ENCODE peak calls at places on chromosomes 13 and 19, in nine cellular contexts. A is MM.1S, D is ascending aorta, E is neural crest cell, M is A549, P is cardiac muscle cell, U is body of pancreas, C is NB4, F is heart left ventricle. N is an unnamed sample.

GRCh38 chr13:113724780-113725315 is 34.2 kb upstream of the TMEM255B start:
- DNase-seq in E (peak), M (peak), F (peak), U (peak), C (peak), P (peak), D (peak), A (peak), N (peak)

GRCh38 chr13:49652691-49653305 is 24.5 kb downstream of the ARL11 start:
- DNase-seq in U (peak), M (peak), P (peak), A (no peak), C (peak), F (no peak), E (peak), D (no peak), N (peak)

GRCh38 chr13:51218691-51219090 is 3.5 kb upstream of the FAM124A start:
- DNase-seq in D (no peak), A (no peak), M (no peak), P (no peak), F (no peak), U (no peak), C (no peak), E (no peak), N (no peak)

GRCh38 chr19:18251587-18252369 is 22.5 kb downstream of the IQCN start:
- DNase-seq in F (no peak), M (peak), U (peak), P (peak), C (peak), D (no peak), E (peak), A (peak), N (peak)

GRCh38 chr13:32783067-32783466 is 196.8 kb downstream of the PDS5B start:
- DNase-seq in A (no peak), D (no peak), M (no peak), P (peak), F (no peak), E (no peak), C (peak), U (no peak), N (no peak)

GRCh38 chr19:18975011-18975410 is 34.0 kb upstream of the HOMER3 start:
- DNase-seq in D (no peak), F (no peak), E (no peak), C (peak), A (no peak), P (no peak), M (no peak), U (no peak), N (no peak)

GRCh38 chr13:48000559-48001126 is 430 bp downstream of the SUCLA2 start:
- DNase-seq in A (peak), P (no peak), D (no peak), U (peak), E (no peak), C (no peak), M (peak), F (no peak), N (peak)

GRCh38 chr13:103388839-103389238 is 322.6 kb upstream of the SLC10A2 start:
- DNase-seq in C (no peak), U (no peak), P (no peak), A (no peak), D (no peak), E (no peak), M (no peak), F (no peak), N (no peak)

GRCh38 chr19:35346193-35347052 is 1.3 kb upstream of the FFAR1 start:
- DNase-seq in U (peak), F (peak), D (no peak), A (no peak), E (no peak), P (no peak), M (no peak), C (no peak), N (no peak)

GRCh38 chr19:14433454-14434156 is 499 bp downstream of the PKN1 start:
- DNase-seq in A (peak), U (peak), E (no peak), M (no peak), C (no peak), F (peak), D (no peak), P (no peak), N (peak)
- TF ChIP-seq CTCF in A (no peak), U (no peak), E (peak), M (no peak), C (no peak), F (no peak), D (no peak), P (no peak), N (no peak)

DNA sequence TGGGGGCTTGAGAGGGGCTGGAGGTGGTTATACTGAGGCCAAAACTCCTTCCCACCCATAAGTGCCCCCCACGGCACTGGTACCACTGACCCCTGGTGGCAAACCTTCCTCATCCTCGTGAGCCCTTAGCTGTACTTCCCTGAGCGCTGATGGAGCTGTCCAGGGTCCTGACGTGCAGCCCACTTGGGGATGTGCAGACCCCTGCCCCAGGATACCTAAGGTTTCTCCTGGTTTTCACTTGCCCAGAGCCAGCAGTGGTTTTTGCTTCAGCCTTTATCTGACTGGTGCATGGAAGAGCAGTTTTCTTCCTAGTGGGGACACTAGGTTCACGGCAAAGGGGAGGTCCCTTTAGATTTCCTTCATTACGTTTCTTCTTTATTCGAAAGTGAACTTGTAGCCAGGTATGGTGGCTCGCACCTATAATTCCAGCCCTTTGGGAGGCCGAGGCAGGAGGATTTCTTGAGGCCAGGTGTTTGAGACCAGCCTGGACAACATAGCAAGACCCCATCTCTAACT is 28.7 kb upstream of the KCTD15 start:
- DNase-seq in P (peak), A (peak), D (no peak), F (no peak), E (peak), U (no peak), C (peak), M (no peak), N (peak)
- TF ChIP-seq CTCF in P (peak), A (peak), D (no peak), F (no peak), E (peak), U (no peak), C (peak), M (peak), N (no peak)

DNA sequence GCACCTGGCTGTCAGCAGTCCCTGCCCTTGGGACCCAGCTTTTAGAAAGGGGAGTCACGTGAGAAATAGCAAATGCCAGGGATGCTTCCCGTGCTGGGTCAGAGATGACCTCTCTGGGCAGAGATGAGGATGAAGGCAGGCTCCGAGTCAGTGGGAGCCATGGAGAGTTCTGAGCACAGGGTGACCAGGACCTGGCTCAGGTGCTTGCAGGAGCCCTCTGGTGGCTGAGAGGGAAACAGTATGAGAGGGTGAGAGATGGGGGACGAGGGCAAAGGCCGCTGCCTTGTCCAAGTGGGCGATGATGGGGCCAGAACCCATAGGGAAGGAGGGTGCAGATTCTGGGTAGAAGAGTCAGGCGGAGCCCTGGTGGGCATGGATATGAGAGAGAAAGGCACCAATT is 15.8 kb downstream of the TMED1 start:
- DNase-seq in C (no peak), A (no peak), P (no peak), M (peak), F (no peak), U (no peak), E (no peak), D (no peak), N (no peak)
- TF ChIP-seq CTCF in C (peak), A (peak), P (no peak), M (no peak), F (no peak), U (no peak), E (peak), D (no peak), N (no peak)

DNA sequence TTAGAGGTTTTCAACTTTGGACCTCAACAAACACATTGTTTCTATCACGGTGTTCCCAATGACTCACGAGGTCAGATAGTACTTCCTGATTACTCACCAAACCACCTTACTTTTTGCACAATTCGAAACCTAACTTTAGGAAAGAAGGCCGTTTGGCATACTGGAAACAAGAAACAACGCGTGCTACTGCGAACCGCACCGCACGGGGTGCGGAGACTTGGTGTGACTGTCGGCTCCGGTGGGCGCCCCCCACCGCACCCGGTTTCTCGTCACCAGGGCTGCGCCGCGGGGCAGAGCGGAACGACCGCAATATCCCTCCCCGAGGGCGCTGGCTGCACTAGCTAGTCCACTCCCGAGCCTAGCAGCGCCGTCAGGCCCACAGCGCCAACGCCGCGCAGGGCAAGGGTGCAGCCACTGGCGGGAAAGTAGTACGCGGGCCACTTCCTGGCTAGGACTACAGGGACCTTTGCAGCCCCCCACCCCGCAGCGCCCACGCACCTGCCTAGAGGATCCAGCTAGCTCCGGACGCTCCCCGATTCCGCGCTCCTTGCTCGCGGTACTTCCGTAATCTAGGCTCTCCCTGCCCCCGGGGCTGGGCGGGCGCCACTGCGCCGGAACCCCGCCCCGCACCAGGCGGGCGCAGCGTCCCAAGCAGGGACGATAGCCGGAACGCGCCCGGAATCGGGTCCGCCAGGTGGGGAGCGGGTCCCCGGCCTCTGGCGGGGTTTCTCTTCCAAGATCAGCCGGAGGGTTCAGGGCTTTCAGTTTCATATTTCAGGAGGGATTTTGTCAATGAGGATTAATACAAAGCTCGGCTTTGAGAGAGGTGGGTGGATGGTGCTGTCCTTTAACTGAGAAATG is at the start of gene PARP4:
- DNase-seq in D (no peak), E (peak), U (peak), P (peak), A (peak), M (peak), C (peak), F (peak), N (peak)
- TF ChIP-seq CTCF in D (no peak), E (peak), U (no peak), P (no peak), A (no peak), M (no peak), C (no peak), F (no peak), N (no peak)

DNA sequence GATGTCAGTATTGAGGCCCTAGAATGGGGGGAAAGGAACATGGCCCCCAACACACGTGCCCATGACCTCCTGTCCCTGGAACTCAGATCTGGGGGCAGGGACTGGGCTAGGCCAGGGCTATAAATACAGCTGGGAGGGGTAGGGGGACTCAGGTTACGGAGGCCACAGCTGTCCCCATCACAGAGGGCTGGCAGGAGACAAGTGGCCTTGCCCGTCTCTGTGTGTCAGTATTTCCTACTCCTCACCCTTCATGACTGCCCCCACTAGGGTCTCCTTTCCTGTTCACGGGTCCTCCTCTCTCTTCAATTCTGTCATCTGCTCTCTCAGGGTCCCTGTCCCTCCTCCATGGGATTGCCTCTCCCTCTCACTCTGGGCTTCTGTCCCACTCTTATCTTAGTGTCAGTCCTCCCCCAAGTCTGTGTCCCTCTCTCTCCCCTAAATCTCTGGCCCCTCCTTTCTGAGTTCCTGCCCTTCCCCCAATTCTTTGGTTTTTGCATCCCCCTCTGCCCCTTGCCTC is 692 bp upstream of the HRC start:
- DNase-seq in P (no peak), F (peak), C (no peak), U (no peak), D (no peak), M (no peak), A (no peak), E (no peak), N (no peak)
- TF ChIP-seq CTCF in P (no peak), F (no peak), C (no peak), U (no peak), D (no peak), M (no peak), A (no peak), E (no peak), N (no peak)

N was measured in WTC11.